ENCODE peak calls at places on chromosomes 16 and 17, in eight cellular contexts. Z is NCI-H1436; O is RPMI7951; U is left colon; M is T-helper 1 cell; J is substantia nigra; F is stimulated activated CD4-positive, alpha-beta T cell treated with anti-CD3 and anti-CD28 coated beads, TNF-alpha, amount 100 ng/mL, for 24 hours; T is activated T-cell treated with anti-CD3 and anti-CD28 coated beads, Interleukin-2, amount 50 U/mL, for 72 hours. Y is an unnamed sample.

GRCh38 chr17:81371910-81372760 is 23.1 kb upstream of the BAHCC1 start:
- DNase-seq in Z (no peak), O (no peak), U (no peak), M (no peak), J (peak), F (no peak), T (no peak), Y (peak)

GRCh38 chr17:56972111-56972730 is 5.7 kb upstream of the SCPEP1 start:
- DNase-seq in Z (no peak), O (no peak), U (no peak), M (no peak), J (no peak), F (no peak), T (no peak), Y (no peak)

GRCh38 chr16:8848939-8849391 is 19.8 kb downstream of the CARHSP1 start:
- DNase-seq in Z (no peak), O (peak), U (no peak), M (no peak), J (no peak), F (no peak), T (no peak), Y (no peak)

GRCh38 chr17:81962499-81963441 is 1.8 kb upstream of the NOTUM start:
- DNase-seq in Z (no peak), O (no peak), U (no peak), M (no peak), J (no peak), F (no peak), T (no peak), Y (no peak)

GRCh38 chr16:66091462-66091861 is 275.0 kb upstream of the CDH5 start:
- DNase-seq in Z (no peak), O (no peak), U (no peak), M (no peak), J (no peak), F (no peak), T (no peak), Y (no peak)

GRCh38 chr17:31787857-31788570 is 71.0 kb downstream of the COPRS start:
- DNase-seq in Z (no peak), O (peak), U (peak), M (no peak), J (peak), F (no peak), T (no peak), Y (no peak)

GRCh38 chr16:77679901-77680300 is 42.4 kb upstream of the NUDT7 start:
- DNase-seq in Z (no peak), O (peak), U (no peak), M (no peak), J (no peak), F (no peak), T (no peak), Y (no peak)

GRCh38 chr17:78394209-78394608 is 15.8 kb downstream of the PGS1 start:
- DNase-seq in Z (peak), O (no peak), U (no peak), M (no peak), J (no peak), F (no peak), T (no peak), Y (no peak)

GRCh38 chr16:88356727-88357199 is 26.0 kb upstream of the ZNF469 start:
- DNase-seq in Z (no peak), O (no peak), U (no peak), M (no peak), J (no peak), F (no peak), T (no peak), Y (no peak)

GRCh38 chr17:36602030-36602737 is 801 bp downstream of the MRM1 start:
- DNase-seq in Z (no peak), O (no peak), U (no peak), M (no peak), J (no peak), F (no peak), T (peak), Y (no peak)

GRCh38 chr17:80187090-80187489 is 17.3 kb downstream of the CARD14 start:
- DNase-seq in Z (no peak), O (peak), U (no peak), M (no peak), J (no peak), F (no peak), T (no peak), Y (no peak)

GRCh38 chr17:50256826-50257573 is 17.3 kb upstream of the TMEM92 start:
- DNase-seq in Z (no peak), O (no peak), U (no peak), M (no peak), J (no peak), F (no peak), T (no peak), Y (no peak)

GRCh38 chr17:32222621-32223020 is 43.0 kb upstream of the RHBDL3 start:
- DNase-seq in Z (no peak), O (no peak), U (no peak), M (no peak), J (no peak), F (no peak), T (no peak), Y (no peak)

GRCh38 chr17:35715416-35715815 is 16.0 kb upstream of the RASL10B start:
- DNase-seq in Z (peak), O (no peak), U (no peak), M (no peak), J (no peak), F (no peak), T (no peak), Y (no peak)

GRCh38 chr16:67110136-67110847 is 551 bp downstream of the PHAF1 start:
- DNase-seq in Z (no peak), O (peak), U (peak), M (peak), J (no peak), F (no peak), T (no peak), Y (no peak)

GRCh38 chr17:73872816-73873215 is 228.6 kb upstream of the SDK2 start:
- DNase-seq in Z (no peak), O (no peak), U (no peak), M (no peak), J (no peak), F (no peak), T (no peak), Y (no peak)

GRCh38 chr16:48133455-48134226 is 22.2 kb downstream of the ABCC12 start:
- DNase-seq in Z (no peak), O (no peak), U (no peak), M (no peak), J (no peak), F (no peak), T (no peak), Y (no peak)

GRCh38 chr17:8695241-8695640 is 49.4 kb downstream of the CCDC42 start:
- DNase-seq in Z (no peak), O (no peak), U (no peak), M (no peak), J (no peak), F (no peak), T (no peak), Y (no peak)